ENCODE peak calls at places on chromosomes 7 and 10, in ten cellular contexts. N is ELR; Y is effector CD8-positive, alpha-beta T cell; V is mesothelial cell of epicardium; K is T-helper 1 cell; B is iPS DF 19.7; F is cardiac fibroblast; A is tibial artery; I is naive thymus-derived CD8-positive, alpha-beta T cell; R is AG04450. Z is an unnamed sample.

GRCh38 chr7:157409753-157410727 is 73.2 kb downstream of the DNAJB6 start:
- DNase-seq in N (no peak), Y (no peak), V (no peak), K (no peak), B (no peak), F (no peak), A (no peak), I (no peak), R (no peak), Z (no peak)

GRCh38 chr7:132106491-132106890 is 469.8 kb downstream of the PLXNA4 start:
- DNase-seq in N (no peak), Y (no peak), V (no peak), K (no peak), B (no peak), F (no peak), A (no peak), I (no peak), R (no peak), Z (no peak)

GRCh38 chr7:66047426-66047825 is 28.2 kb upstream of the ASL start:
- DNase-seq in N (peak; percentile 96), Y (no peak), V (no peak), K (no peak), B (no peak), F (peak; percentile 92), A (no peak), I (no peak), R (peak; percentile 65), Z (no peak)

GRCh38 chr7:134941947-134942346 is 44.4 kb upstream of the AGBL3 start:
- DNase-seq in N (no peak), Y (no peak), V (no peak), K (no peak), B (no peak), F (no peak), A (no peak), I (no peak), R (no peak), Z (no peak)

GRCh38 chr10:93245772-93246171 is 172.1 kb downstream of the CYP26A1 start:
- DNase-seq in N (no peak), Y (no peak), V (no peak), K (no peak), B (no peak), F (no peak), A (no peak), I (no peak), R (no peak), Z (no peak)

GRCh38 chr7:46559194-46559576 is 638.1 kb upstream of the IGFBP3 start:
- DNase-seq in N (peak; percentile 75), Y (no peak), V (no peak), K (no peak), B (no peak), F (peak; percentile 85), A (no peak), I (no peak), R (peak; percentile 65), Z (no peak)

GRCh38 chr7:85074016-85074415 is 112.8 kb downstream of the SEMA3D start:
- DNase-seq in N (peak; percentile 7), Y (no peak), V (no peak), K (no peak), B (no peak), F (no peak), A (no peak), I (no peak), R (no peak), Z (no peak)

GRCh38 chr10:103888113-103888841 is 29.7 kb downstream of the STN1 start:
- DNase-seq in N (peak; percentile 91), Y (no peak), V (peak; percentile 48), K (no peak), B (no peak), F (peak; percentile 86), A (peak; percentile 75), I (peak; percentile 69), R (peak; percentile 73), Z (peak; percentile 41)

GRCh38 chr7:104980969-104981670 is 32.9 kb upstream of the KMT2E start:
- DNase-seq in N (peak; percentile 84), Y (no peak), V (no peak), K (no peak), B (no peak), F (peak; percentile 70), A (no peak), I (peak; percentile 74), R (no peak), Z (no peak)

GRCh38 chr10:30190831-30191552 is 131.6 kb upstream of the JCAD start:
- DNase-seq in N (no peak), Y (no peak), V (no peak), K (no peak), B (no peak), F (no peak), A (no peak), I (no peak), R (no peak), Z (no peak)

GRCh38 chr7:14507617-14508016 is 394.9 kb downstream of the DGKB start:
- DNase-seq in N (peak; percentile 60), Y (no peak), V (no peak), K (no peak), B (no peak), F (peak; percentile 85), A (no peak), I (no peak), R (no peak), Z (no peak)

GRCh38 chr10:6759961-6760360 is 179.9 kb upstream of the PRKCQ start:
- DNase-seq in N (no peak), Y (no peak), V (no peak), K (no peak), B (no peak), F (no peak), A (no peak), I (no peak), R (no peak), Z (no peak)

GRCh38 chr7:14432936-14433335 is 443.5 kb upstream of the ETV1 start:
- DNase-seq in N (no peak), Y (no peak), V (no peak), K (no peak), B (no peak), F (no peak), A (no peak), I (no peak), R (no peak), Z (no peak)

GRCh38 chr10:15112657-15113056 is 15.5 kb downstream of the RPP38 start:
- DNase-seq in N (no peak), Y (no peak), V (no peak), K (no peak), B (no peak), F (no peak), A (no peak), I (no peak), R (no peak), Z (no peak)

GRCh38 chr10:59027975-59028640 is 148.3 kb upstream of the PHYHIPL start:
- DNase-seq in N (no peak), Y (no peak), V (no peak), K (no peak), B (no peak), F (peak; percentile 30), A (no peak), I (no peak), R (no peak), Z (no peak)